ENCODE peak calls at places on chromosome 3, in ten cellular contexts. K, S, X, F, H, L, C, R, E and V are unnamed samples.

GRCh38 chr3:105166893-105167292 is 199.8 kb upstream of the ALCAM start:
- DNase-seq in H (no peak), C (no peak), K (no peak), F (no peak), X (no peak), R (no peak), E (no peak), S (no peak), L (no peak), V (no peak)

GRCh38 chr3:57617739-57618138 is 20.6 kb upstream of the ARF4 start:
- DNase-seq in R (no peak), E (no peak), S (no peak), K (no peak), H (no peak), L (no peak), C (no peak), X (no peak), F (no peak), V (no peak)

GRCh38 chr3:187878776-187879524 is 133.7 kb upstream of the BCL6 start:
- DNase-seq in L (no peak), X (no peak), R (no peak), C (peak; percentile 16), H (no peak), E (no peak), F (no peak), S (no peak), K (no peak), V (no peak)

GRCh38 chr3:25967385-25967784 is 177.5 kb downstream of the OXSM start:
- DNase-seq in S (no peak), F (no peak), K (no peak), R (no peak), E (no peak), C (no peak), X (no peak), H (no peak), L (no peak), V (no peak)

GRCh38 chr3:54999159-54999558 is 71.3 kb upstream of the LRTM1 start:
- DNase-seq in L (no peak), F (peak; percentile 12), H (no peak), C (no peak), X (no peak), R (no peak), E (no peak), K (no peak), S (no peak), V (no peak)

GRCh38 chr3:119703900-119704531 is 1.2 kb downstream of the CFAP91 start:
- DNase-seq in H (no peak), R (no peak), S (no peak), X (no peak), L (no peak), F (no peak), C (no peak), K (no peak), E (no peak), V (no peak)

GRCh38 chr3:12663311-12663935 is 494 bp downstream of the RAF1 start:
- DNase-seq in R (peak; percentile 42), L (no peak), K (peak; percentile 66), S (peak; percentile 76), X (peak; percentile 57), H (peak; percentile 41), F (no peak), C (no peak), E (peak; percentile 44), V (no peak)

GRCh38 chr3:51798561-51798960 is 19.5 kb upstream of the IQCF6 start:
- DNase-seq in R (no peak), X (no peak), F (no peak), E (no peak), S (no peak), C (no peak), H (no peak), L (no peak), K (no peak), V (no peak)

GRCh38 chr3:38649500-38650247 is at the start of gene SCN5A:
- DNase-seq in E (peak; percentile 58), L (peak; percentile 84), H (peak; percentile 35), R (no peak), C (peak; percentile 22), S (no peak), X (peak; percentile 29), F (peak; percentile 14), K (peak; percentile 71), V (peak; percentile 65)

GRCh38 chr3:132326251-132326650 is 9.0 kb downstream of the ACP3 start:
- DNase-seq in L (no peak), C (no peak), K (no peak), F (no peak), X (no peak), S (no peak), H (no peak), R (no peak), E (no peak), V (no peak)

GRCh38 chr3:141644931-141645330 is 93.2 kb upstream of the RNF7 start:
- DNase-seq in E (peak; percentile 78), K (peak; percentile 72), H (peak; percentile 48), X (peak; percentile 56), S (peak; percentile 79), F (peak; percentile 36), R (peak; percentile 43), C (no peak), L (peak; percentile 91), V (peak; percentile 56)